ENCODE peak calls at places on chromosomes 3 and 15, in four cellular contexts. One of them, this sample, is unnamed.

GRCh38 chr3:197256836-197257444 is 41.5 kb downstream of the DLG1 start:
- DNase-seq in GM10248: peak; percentile 14
- DNase-seq in GM12864: peak; percentile 24
- DNase-seq in fibroblast of lung: peak; percentile 73
- DNase-seq in this sample: peak; percentile 27

GRCh38 chr3:158005391-158006100 is 100.7 kb downstream of the SHOX2 start:
- DNase-seq in GM12864: no peak
- DNase-seq in fibroblast of lung: no peak
- DNase-seq in GM10248: no peak
- DNase-seq in this sample: no peak

GRCh38 chr15:72751751-72752455 is 31.7 kb downstream of the ADPGK start:
- DNase-seq in fibroblast of lung: no peak
- DNase-seq in GM10248: no peak
- DNase-seq in GM12864: no peak
- DNase-seq in this sample: no peak

GRCh38 chr3:138173769-138174420 is 826 bp downstream of the DBR1 start:
- DNase-seq in GM10248: no peak
- DNase-seq in GM12864: no peak
- DNase-seq in fibroblast of lung: peak; percentile 10
- DNase-seq in this sample: peak; percentile 19

GRCh38 chr3:128143496-128143895 is 9.8 kb upstream of the EEFSEC start:
- DNase-seq in GM12864: no peak
- DNase-seq in fibroblast of lung: no peak
- DNase-seq in GM10248: no peak
- DNase-seq in this sample: no peak

GRCh38 chr15:69797051-69797595 is 300.6 kb downstream of the TLE3 start:
- DNase-seq in GM12864: no peak
- DNase-seq in fibroblast of lung: no peak
- DNase-seq in GM10248: no peak
- DNase-seq in this sample: no peak

GRCh38 chr3:29065211-29065785 is 215.6 kb upstream of the RBMS3 start:
- DNase-seq in fibroblast of lung: peak; percentile 99
- DNase-seq in GM10248: no peak
- DNase-seq in GM12864: no peak
- DNase-seq in this sample: peak; percentile 83

GRCh38 chr3:111332488-111333095 is 209.4 kb upstream of the CD96 start:
- DNase-seq in fibroblast of lung: no peak
- DNase-seq in GM12864: no peak
- DNase-seq in GM10248: no peak
- DNase-seq in this sample: no peak

GRCh38 chr3:14725564-14726420 is 50.9 kb downstream of the C3orf20 start:
- DNase-seq in fibroblast of lung: peak; percentile 97
- DNase-seq in GM10248: no peak
- DNase-seq in GM12864: no peak
- DNase-seq in this sample: no peak

GRCh38 chr3:37243811-37244748 is 69.7 kb upstream of the LRRFIP2 start:
- DNase-seq in fibroblast of lung: peak; percentile 69
- DNase-seq in GM10248: peak; percentile 62
- DNase-seq in GM12864: no peak
- DNase-seq in this sample: peak; percentile 75

GRCh38 chr15:62730825-62731224 is 311.7 kb upstream of the TPM1 start:
- DNase-seq in fibroblast of lung: no peak
- DNase-seq in GM10248: no peak
- DNase-seq in GM12864: no peak
- DNase-seq in this sample: no peak

GRCh38 chr3:182133752-182134151 is 422.0 kb downstream of the SOX2 start:
- DNase-seq in GM12864: no peak
- DNase-seq in fibroblast of lung: no peak
- DNase-seq in GM10248: no peak
- DNase-seq in this sample: no peak

DNA sequence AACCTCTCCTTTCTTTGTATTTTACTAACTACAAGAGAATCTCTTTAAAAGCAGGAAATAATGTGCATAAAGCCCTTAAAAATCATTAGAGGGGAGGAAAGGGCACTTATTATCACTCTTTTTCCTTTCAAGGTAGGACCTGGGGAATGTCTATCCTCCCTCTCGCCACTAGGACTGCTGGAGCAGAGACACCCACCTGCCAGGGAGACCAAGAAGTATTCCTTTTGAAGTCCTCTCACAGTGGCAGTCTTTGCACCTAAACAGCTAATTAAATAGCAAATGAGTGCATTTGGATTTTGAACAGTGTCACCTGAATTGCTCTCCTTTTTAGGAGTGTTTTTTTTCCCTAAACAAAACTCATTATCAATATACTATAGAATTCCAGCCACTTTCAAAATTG is 874.1 kb downstream of the ZPLD1 start:
- DNase-seq in GM10248: no peak
- DNase-seq in GM12864: no peak
- DNase-seq in fibroblast of lung: no peak
- DNase-seq in this sample: peak; percentile 1
- TF ChIP-seq CTCF in GM10248: no peak
- TF ChIP-seq CTCF in GM12864: peak; percentile 30
- TF ChIP-seq CTCF in fibroblast of lung: no peak
- TF ChIP-seq CTCF in this sample: peak; percentile 25

GRCh38 chr3:126415661-126416591 is 21.2 kb downstream of the CFAP100 start:
- DNase-seq in GM12864: no peak
- DNase-seq in GM10248: no peak
- DNase-seq in fibroblast of lung: no peak
- DNase-seq in this sample: no peak

GRCh38 chr3:126412841-126413692 is 18.4 kb downstream of the CFAP100 start:
- DNase-seq in GM12864: no peak
- DNase-seq in GM10248: no peak
- DNase-seq in fibroblast of lung: no peak
- DNase-seq in this sample: no peak

GRCh38 chr3:126414961-126415660 is 20.4 kb downstream of the CFAP100 start:
- DNase-seq in fibroblast of lung: no peak
- DNase-seq in GM12864: no peak
- DNase-seq in GM10248: no peak
- DNase-seq in this sample: no peak

GRCh38 chr3:126413693-126414080 is 19.0 kb downstream of the CFAP100 start:
- DNase-seq in GM10248: no peak
- DNase-seq in GM12864: no peak
- DNase-seq in fibroblast of lung: no peak
- DNase-seq in this sample: no peak

GRCh38 chr3:126414406-126414805 is 19.7 kb downstream of the CFAP100 start:
- DNase-seq in GM12864: no peak
- DNase-seq in GM10248: no peak
- DNase-seq in fibroblast of lung: no peak
- DNase-seq in this sample: no peak
- TF ChIP-seq CTCF in GM12864: no peak
- TF ChIP-seq CTCF in GM10248: no peak
- TF ChIP-seq CTCF in fibroblast of lung: no peak
- TF ChIP-seq CTCF in this sample: no peak

DNA sequence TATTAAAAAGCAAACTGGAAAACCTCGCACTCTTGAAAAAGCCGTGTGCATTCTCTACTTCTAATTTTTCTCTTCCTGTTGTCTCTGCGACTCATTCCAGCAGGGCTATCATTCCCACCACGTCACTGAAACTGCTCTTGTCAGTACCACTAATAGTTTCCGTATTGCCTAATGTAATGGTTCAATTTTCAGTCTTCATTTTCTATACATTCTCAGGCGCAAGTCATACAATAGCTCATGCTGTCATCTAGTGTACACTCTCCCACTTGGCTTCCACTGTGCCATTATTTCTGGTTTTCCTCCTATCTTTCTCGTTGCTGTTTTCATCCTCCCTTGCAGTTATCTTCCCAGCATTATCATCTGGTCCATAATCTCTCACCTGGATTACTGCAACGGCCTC is 160.2 kb downstream of the SPATA16 start:
- DNase-seq in fibroblast of lung: peak; percentile 1
- DNase-seq in GM12864: no peak
- DNase-seq in GM10248: no peak
- DNase-seq in this sample: no peak
- TF ChIP-seq CTCF in fibroblast of lung: no peak
- TF ChIP-seq CTCF in GM12864: no peak
- TF ChIP-seq CTCF in GM10248: no peak
- TF ChIP-seq CTCF in this sample: no peak

GRCh38 chr3:46935989-46936620 is 40.4 kb downstream of the CCDC12 start:
- DNase-seq in fibroblast of lung: no peak
- DNase-seq in GM10248: no peak
- DNase-seq in GM12864: no peak
- DNase-seq in this sample: no peak

GRCh38 chr3:46936733-46937250 is 39.8 kb downstream of the CCDC12 start:
- DNase-seq in fibroblast of lung: no peak
- DNase-seq in GM12864: no peak
- DNase-seq in GM10248: no peak
- DNase-seq in this sample: no peak

GRCh38 chr3:46934067-46934466 is 42.5 kb downstream of the CCDC12 start:
- DNase-seq in fibroblast of lung: no peak
- DNase-seq in GM12864: no peak
- DNase-seq in GM10248: no peak
- DNase-seq in this sample: no peak

GRCh38 chr3:46934508-46935167 is 41.9 kb downstream of the CCDC12 start:
- DNase-seq in fibroblast of lung: peak; percentile 56
- DNase-seq in GM12864: no peak
- DNase-seq in GM10248: no peak
- DNase-seq in this sample: no peak

GRCh38 chr3:46935168-46935858 is 41.2 kb downstream of the CCDC12 start:
- DNase-seq in GM12864: no peak
- DNase-seq in fibroblast of lung: peak; percentile 96
- DNase-seq in GM10248: no peak
- DNase-seq in this sample: peak; percentile 88
- TF ChIP-seq CTCF in GM12864: no peak
- TF ChIP-seq CTCF in fibroblast of lung: peak; percentile 91
- TF ChIP-seq CTCF in GM10248: no peak
- TF ChIP-seq CTCF in this sample: peak; percentile 53

DNA sequence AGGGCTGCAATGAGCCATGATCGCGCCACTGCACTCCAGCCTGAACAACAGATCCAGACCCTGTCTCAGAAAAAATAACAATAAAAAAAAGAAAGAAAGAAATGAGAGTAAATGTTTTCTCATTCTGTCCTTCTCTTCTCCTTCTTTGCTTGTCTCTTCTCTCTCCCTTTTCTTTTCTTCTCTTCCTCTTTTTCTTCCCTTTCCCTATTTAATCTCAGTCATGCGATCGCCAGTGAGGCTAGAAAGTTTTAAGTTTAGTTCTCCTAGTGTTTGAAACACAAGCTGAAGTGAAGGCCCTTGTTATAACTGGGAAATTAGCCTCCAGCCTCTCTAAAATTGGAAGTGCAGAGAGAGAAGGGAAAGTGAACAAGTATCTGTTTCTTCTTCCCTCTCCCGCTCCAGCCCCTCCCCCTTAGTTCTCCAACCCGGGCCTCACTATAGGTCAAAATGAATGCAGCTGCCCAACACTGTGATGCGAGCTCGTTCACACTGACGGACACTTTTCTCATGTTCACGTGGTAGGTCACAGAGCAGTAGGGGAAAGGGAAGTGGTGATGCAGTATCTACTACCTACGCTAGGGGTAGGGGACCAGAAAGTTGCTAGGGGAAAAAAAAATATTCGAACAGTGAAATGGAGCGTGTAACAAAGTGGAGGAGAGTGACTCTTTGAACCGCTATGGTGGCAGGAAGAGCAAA is 23.4 kb upstream of the TSC22D2 start:
- DNase-seq in GM12864: peak; percentile 94
- DNase-seq in fibroblast of lung: peak; percentile 58
- DNase-seq in GM10248: peak; percentile 80
- DNase-seq in this sample: no peak
- TF ChIP-seq CTCF in GM12864: peak; percentile 67
- TF ChIP-seq CTCF in fibroblast of lung: no peak
- TF ChIP-seq CTCF in GM10248: no peak
- TF ChIP-seq CTCF in this sample: no peak

GRCh38 chr3:105528956-105529355 is 162.2 kb downstream of the ALCAM start:
- DNase-seq in GM12864: no peak
- DNase-seq in fibroblast of lung: peak; percentile 18
- DNase-seq in GM10248: no peak
- DNase-seq in this sample: no peak

GRCh38 chr3:105527949-105528348 is 161.2 kb downstream of the ALCAM start:
- DNase-seq in fibroblast of lung: peak; percentile 38
- DNase-seq in GM12864: peak; percentile 7
- DNase-seq in GM10248: peak; percentile 18
- DNase-seq in this sample: no peak

GRCh38 chr3:105523496-105523895 is 156.8 kb downstream of the ALCAM start:
- DNase-seq in GM12864: no peak
- DNase-seq in fibroblast of lung: peak; percentile 74
- DNase-seq in GM10248: no peak
- DNase-seq in this sample: no peak

GRCh38 chr3:105526349-105527111 is 159.8 kb downstream of the ALCAM start:
- DNase-seq in GM12864: no peak
- DNase-seq in fibroblast of lung: peak; percentile 25
- DNase-seq in GM10248: no peak
- DNase-seq in this sample: no peak

GRCh38 chr3:105527538-105527937 is 160.8 kb downstream of the ALCAM start:
- DNase-seq in fibroblast of lung: no peak
- DNase-seq in GM12864: no peak
- DNase-seq in GM10248: no peak
- DNase-seq in this sample: no peak
- TF ChIP-seq CTCF in fibroblast of lung: no peak
- TF ChIP-seq CTCF in GM12864: no peak
- TF ChIP-seq CTCF in GM10248: no peak
- TF ChIP-seq CTCF in this sample: no peak

GRCh38 chr3:82475306-82475705 is 713.9 kb upstream of the GBE1 start:
- DNase-seq in GM12864: no peak
- DNase-seq in fibroblast of lung: no peak
- DNase-seq in GM10248: no peak
- DNase-seq in this sample: no peak

GRCh38 chr3:82474140-82474539 is 712.7 kb upstream of the GBE1 start:
- DNase-seq in GM12864: no peak
- DNase-seq in fibroblast of lung: no peak
- DNase-seq in GM10248: no peak
- DNase-seq in this sample: no peak

DNA sequence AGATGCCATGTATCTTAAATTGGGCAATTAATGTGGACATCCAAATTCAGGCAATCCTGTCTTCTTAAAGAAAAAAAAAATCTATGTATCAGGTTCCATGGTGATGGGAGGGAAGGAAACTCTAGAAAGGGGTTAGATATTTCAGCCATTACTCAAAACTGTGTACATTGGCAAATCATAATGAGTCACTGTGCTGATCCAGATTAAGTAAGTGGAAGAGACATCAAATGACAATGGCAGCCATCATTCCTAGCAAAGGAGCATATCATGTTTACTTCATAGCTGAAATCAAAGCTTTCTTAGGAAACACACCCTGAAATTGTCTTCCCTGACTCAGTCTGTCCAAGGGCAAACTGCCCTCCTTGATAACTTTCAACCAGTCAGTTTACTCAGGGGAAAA is 713.3 kb upstream of the GBE1 start:
- DNase-seq in fibroblast of lung: peak; percentile 19
- DNase-seq in GM10248: no peak
- DNase-seq in GM12864: no peak
- DNase-seq in this sample: no peak
- TF ChIP-seq CTCF in fibroblast of lung: no peak
- TF ChIP-seq CTCF in GM10248: no peak
- TF ChIP-seq CTCF in GM12864: no peak
- TF ChIP-seq CTCF in this sample: no peak

This sample was measured in Calu3.